ENCODE peak calls at places on chromosomes 2 and 18, in seven cellular contexts. T is fibroblast of lung, V is upper lobe of right lung, L is body of pancreas, K is adrenal gland, Z is AG04450, E is heart left ventricle. I is an unnamed sample.

GRCh38 chr2:71615769-71616730 is 162.7 kb downstream of the DYSF start:
- DNase-seq in T (no peak), V (peak; percentile 30), L (peak; percentile 0), K (peak; percentile 13), Z (no peak), E (no peak), I (no peak)

GRCh38 chr2:106075038-106075437 is 119.1 kb downstream of the UXS1 start:
- DNase-seq in T (no peak), V (no peak), L (no peak), K (no peak), Z (no peak), E (no peak), I (peak; percentile 13)

GRCh38 chr2:59236723-59237122 is 995.6 kb upstream of the FANCL start:
- DNase-seq in T (no peak), V (no peak), L (no peak), K (no peak), Z (no peak), E (no peak), I (peak; percentile 31)

GRCh38 chr2:135926605-135927004 is 50.4 kb upstream of the MCM6 start:
- DNase-seq in T (no peak), V (no peak), L (no peak), K (no peak), Z (no peak), E (no peak), I (no peak)

GRCh38 chr2:105775809-105776559 is 31.3 kb downstream of the NCK2 start:
- DNase-seq in T (no peak), V (no peak), L (no peak), K (no peak), Z (no peak), E (no peak), I (no peak)

GRCh38 chr2:27956895-27957294 is 66.4 kb downstream of the BABAM2 start:
- DNase-seq in T (peak; percentile 65), V (no peak), L (no peak), K (no peak), Z (no peak), E (no peak), I (peak; percentile 90)

GRCh38 chr2:142980246-142981068 is 103.0 kb downstream of the KYNU start:
- DNase-seq in T (peak; percentile 17), V (no peak), L (no peak), K (no peak), Z (no peak), E (no peak), I (peak; percentile 84)

GRCh38 chr18:11553098-11553940 is 56.1 kb upstream of the SLC35G4 start:
- DNase-seq in T (peak; percentile 40), V (no peak), L (peak; percentile 40), K (peak; percentile 29), Z (peak; percentile 23), E (no peak), I (peak; percentile 82)

GRCh38 chr2:232238108-232238507 is 140.4 kb upstream of the ALPP start:
- DNase-seq in T (no peak), V (no peak), L (no peak), K (no peak), Z (no peak), E (no peak), I (peak; percentile 30)

GRCh38 chr2:132033949-132034348 is 127.8 kb downstream of the ANKRD30BL start:
- DNase-seq in T (no peak), V (no peak), L (no peak), K (no peak), Z (no peak), E (no peak), I (no peak)

GRCh38 chr18:54737986-54738385 is 90.3 kb upstream of the RAB27B start:
- DNase-seq in T (peak; percentile 81), V (no peak), L (no peak), K (no peak), Z (peak; percentile 10), E (no peak), I (peak; percentile 67)

GRCh38 chr2:127233710-127234109 is 13.6 kb upstream of the CYP27C1 start:
- DNase-seq in T (no peak), V (no peak), L (no peak), K (no peak), Z (no peak), E (no peak), I (no peak)
- H3K4me3 ChIP-seq in T (no peak overlapping the region), V (no peak overlapping the region), L (no peak overlapping the region), K (no peak overlapping the region), Z (no peak overlapping the region), E (no peak overlapping the region), I (no peak overlapping the region)

GRCh38 chr2:43131051-43131889 is 95.1 kb downstream of the ZFP36L2 start:
- DNase-seq in T (peak; percentile 95), V (peak; percentile 88), L (peak; percentile 86), K (peak; percentile 77), Z (peak; percentile 63), E (peak; percentile 78), I (peak; percentile 88)
- TF ChIP-seq CTCF in T (peak; percentile 9), V (peak; percentile 62), L (peak; percentile 55), K (peak; percentile 42), Z (peak; percentile 46), E (peak; percentile 29), I (peak; percentile 60)

GRCh38 chr18:26479065-26479685 is 69.2 kb downstream of the KCTD1 start:
- DNase-seq in T (no peak), V (no peak), L (no peak), K (no peak), Z (no peak), E (no peak), I (no peak)
- H3K4me3 ChIP-seq in T (no peak overlapping the region), V (no peak overlapping the region), L (no peak overlapping the region), K (no peak overlapping the region), Z (no peak overlapping the region), E (no peak overlapping the region), I (no peak overlapping the region)

DNA sequence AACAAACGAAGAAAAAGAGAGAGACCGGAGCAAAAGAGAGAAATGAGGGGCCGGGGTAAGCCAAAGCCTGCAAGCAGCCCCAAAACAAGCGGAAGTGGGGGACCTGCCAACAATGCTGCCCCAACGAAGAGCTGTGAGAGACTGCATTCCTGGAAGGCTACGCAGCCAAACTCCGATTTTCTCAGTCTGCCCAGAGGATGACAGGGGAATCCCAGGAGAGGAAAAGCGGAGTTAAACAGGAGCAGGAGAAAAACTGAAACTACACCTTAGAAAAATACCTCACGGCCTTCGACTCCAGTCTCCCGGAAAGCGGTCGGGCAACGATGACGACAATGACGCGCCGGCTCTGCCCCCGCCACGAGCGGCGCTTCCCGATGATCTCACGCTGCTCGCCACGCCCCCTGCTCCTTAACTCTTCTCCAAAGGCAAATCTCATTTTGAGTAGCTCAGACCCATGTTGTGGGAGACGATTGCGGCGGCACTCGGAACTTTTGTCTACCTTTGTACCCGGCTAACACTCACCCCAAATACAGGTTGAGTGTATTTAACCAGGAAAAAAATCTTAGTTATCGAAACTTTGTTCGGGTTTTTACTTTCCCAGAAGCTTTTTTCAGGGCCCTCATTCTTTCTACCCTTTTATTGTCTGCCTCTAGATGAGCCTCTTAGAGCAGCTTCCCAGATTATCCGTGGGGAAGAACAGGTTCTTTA is at the start of gene C1D:
- DNase-seq in T (peak; percentile 89), V (peak; percentile 97), L (peak; percentile 95), K (peak; percentile 94), Z (peak; percentile 55), E (peak; percentile 95), I (peak; percentile 92)
- TF ChIP-seq CTCF in T (no peak), V (no peak), L (peak; percentile 32), K (no peak), Z (no peak), E (no peak), I (no peak)

GRCh38 chr2:166373105-166373504 is 2.6 kb downstream of the SCN9A start:
- DNase-seq in T (no peak), V (no peak), L (no peak), K (no peak), Z (no peak), E (no peak), I (no peak)
- H3K4me3 ChIP-seq in T (peak overlapping the region; percentile 89), V (no peak overlapping the region), L (no peak overlapping the region), K (no peak overlapping the region), Z (peak overlapping the region; percentile 17), E (no peak overlapping the region), I (no peak overlapping the region)

GRCh38 chr2:127526940-127527804 is 883 bp upstream of the IWS1 start:
- DNase-seq in T (no peak), V (no peak), L (peak; percentile 30), K (no peak), Z (no peak), E (no peak), I (peak; percentile 36)
- TF ChIP-seq CTCF in T (no peak), V (no peak), L (peak; percentile 10), K (no peak), Z (no peak), E (no peak), I (peak; percentile 36)

DNA sequence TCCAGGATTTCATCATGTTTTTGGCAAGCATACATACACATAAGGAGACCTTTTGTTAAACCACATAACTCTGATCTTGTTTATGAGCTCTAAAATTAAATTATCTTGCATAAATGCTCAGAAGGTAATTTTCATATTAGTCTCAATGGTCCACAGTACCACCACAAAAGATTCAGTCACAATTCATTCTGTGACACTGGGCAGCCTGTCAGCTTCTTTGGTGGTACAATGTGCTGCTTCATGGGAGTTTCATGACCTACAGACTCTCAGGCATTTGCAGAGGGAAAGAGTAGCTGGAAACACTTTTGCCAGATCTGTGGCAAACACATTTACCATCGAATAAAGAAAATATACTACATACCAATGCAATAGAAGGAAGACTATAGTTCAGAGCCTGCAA is 51.3 kb upstream of the ZNF397 start:
- DNase-seq in T (no peak), V (no peak), L (no peak), K (no peak), Z (no peak), E (no peak), I (peak; percentile 23)
- H3K4me3 ChIP-seq in T (no peak overlapping the region), V (no peak overlapping the region), L (no peak overlapping the region), K (no peak overlapping the region), Z (no peak overlapping the region), E (no peak overlapping the region), I (no peak overlapping the region)

GRCh38 chr2:97774425-97774824 is 61.0 kb downstream of the ZAP70 start:
- DNase-seq in T (peak; percentile 5), V (no peak), L (no peak), K (no peak), Z (no peak), E (no peak), I (peak; percentile 23)
- TF ChIP-seq CTCF in T (peak; percentile 10), V (no peak), L (peak; percentile 20), K (peak; percentile 19), Z (peak; percentile 54), E (peak; percentile 21), I (peak; percentile 56)

GRCh38 chr2:101999122-101999789 is 7.5 kb downstream of the IL1R2 start:
- DNase-seq in T (peak; percentile 12), V (no peak), L (peak; percentile 70), K (no peak), Z (no peak), E (no peak), I (peak; percentile 57)

GRCh38 chr2:102001767-102002142 is 10.0 kb downstream of the IL1R2 start:
- DNase-seq in T (no peak), V (no peak), L (no peak), K (no peak), Z (no peak), E (no peak), I (no peak)

GRCh38 chr2:101998556-101999121 is 6.9 kb downstream of the IL1R2 start:
- DNase-seq in T (no peak), V (no peak), L (no peak), K (no peak), Z (no peak), E (no peak), I (no peak)

GRCh38 chr2:102000813-102001766 is 9.3 kb downstream of the IL1R2 start:
- DNase-seq in T (no peak), V (no peak), L (no peak), K (no peak), Z (no peak), E (no peak), I (no peak)

GRCh38 chr2:102000012-102000411 is 8.3 kb downstream of the IL1R2 start:
- DNase-seq in T (no peak), V (no peak), L (no peak), K (no peak), Z (no peak), E (no peak), I (no peak)
- H3K4me3 ChIP-seq in T (no peak overlapping the region), V (no peak overlapping the region), L (no peak overlapping the region), K (no peak overlapping the region), Z (no peak overlapping the region), E (no peak overlapping the region), I (no peak overlapping the region)

I was measured in choroid plexus epithelial cell.